ENCODE peak calls at places on chromosomes 16 and 17, in four cellular contexts. W is psoas muscle, K is upper lobe of right lung, O is HFF-Myc. E is an unnamed sample.

GRCh38 chr16:49986351-49987124 is 38.5 kb upstream of the CNEP1R1 start:
- DNase-seq in K (no peak), W (no peak), O (peak), E (no peak)

GRCh38 chr16:13448346-13448745 is 471.6 kb upstream of the ERCC4 start:
- DNase-seq in O (no peak), K (no peak), W (no peak), E (no peak)

GRCh38 chr16:57279780-57280638 is 4.5 kb downstream of the PLLP start:
- DNase-seq in K (no peak), O (no peak), W (no peak), E (no peak)

GRCh38 chr17:28405632-28406477 is at the start of gene SLC46A1:
- DNase-seq in K (peak), W (peak), O (no peak), E (no peak)

GRCh38 chr17:74833501-74834361 is 26.0 kb downstream of the GRIN2C start:
- DNase-seq in W (peak), K (no peak), O (no peak), E (no peak)

GRCh38 chr16:88977028-88977844 is at the start of gene CBFA2T3:
- DNase-seq in O (no peak), K (peak), W (peak), E (no peak)

GRCh38 chr16:30184430-30185140 is 1.2 kb downstream of the CORO1A start:
- DNase-seq in W (peak), K (peak), O (no peak), E (no peak)

GRCh38 chr16:85202631-85203461 is 90.6 kb upstream of the CIBAR2 start:
- DNase-seq in K (no peak), O (peak), W (peak), E (no peak)

GRCh38 chr17:39926588-39927100 is 757 bp downstream of the ORMDL3 start:
- DNase-seq in K (peak), W (no peak), O (no peak), E (peak)

GRCh38 chr16:4081577-4082021 is 34.6 kb downstream of the ADCY9 start:
- DNase-seq in O (no peak), W (no peak), K (no peak), E (peak)

GRCh38 chr16:74485916-74486315 is 64.6 kb upstream of the CLEC18B start:
- DNase-seq in K (no peak), O (no peak), W (no peak), E (no peak)

GRCh38 chr17:37642706-37643105 is 540 bp downstream of the DDX52 start:
- DNase-seq in O (no peak), K (no peak), W (no peak), E (peak)

GRCh38 chr16:8589293-8590160 is 784 bp downstream of the TMEM114 start:
- DNase-seq in W (no peak), K (no peak), O (no peak), E (no peak)

GRCh38 chr17:47990962-47991731 is 20.2 kb downstream of the CDK5RAP3 start:
- DNase-seq in O (no peak), K (no peak), W (no peak), E (peak)

GRCh38 chr16:88681709-88682451 is 4.4 kb downstream of the SNAI3 start:
- DNase-seq in W (peak), K (peak), O (no peak), E (peak)

GRCh38 chr17:81567191-81567590 is 15.0 kb upstream of the FAAP100 start:
- DNase-seq in K (no peak), O (no peak), W (no peak), E (no peak)

GRCh38 chr17:73545109-73545508 is 99.1 kb downstream of the SDK2 start:
- DNase-seq in W (no peak), K (no peak), O (no peak), E (no peak)

GRCh38 chr17:61402073-61402541 is 2.5 kb downstream of the TBX2 start:
- DNase-seq in O (no peak), K (peak), W (no peak), E (no peak)

GRCh38 chr16:28309811-28310311 is 17.5 kb downstream of the SBK1 start:
- DNase-seq in W (peak), K (peak), O (no peak), E (peak)

GRCh38 chr16:68951991-68952877 is 108.9 kb downstream of the TANGO6 start:
- DNase-seq in K (no peak), O (no peak), W (no peak), E (no peak)

GRCh38 chr17:67528751-67529436 is 151.8 kb downstream of the PITPNC1 start:
- DNase-seq in O (peak), W (peak), K (peak), E (no peak)

GRCh38 chr17:48162946-48163506 is 55.5 kb downstream of the SNX11 start:
- DNase-seq in W (no peak), K (no peak), O (no peak), E (no peak)

GRCh38 chr16:72637306-72637705 is 410.6 kb downstream of the ZFHX3 start:
- DNase-seq in W (no peak), O (peak), K (no peak), E (no peak)

GRCh38 chr17:80413771-80414507 is 1.0 kb upstream of the ENDOV start:
- DNase-seq in K (no peak), W (no peak), O (no peak), E (no peak)

GRCh38 chr17:49038544-49038943 is 41.4 kb downstream of the IGF2BP1 start:
- DNase-seq in K (no peak), W (no peak), O (no peak), E (no peak)

GRCh38 chr16:68629315-68629900 is 15.7 kb upstream of the CDH3 start:
- DNase-seq in K (no peak), O (no peak), W (no peak), E (peak)

GRCh38 chr17:63279498-63280230 is 166.4 kb downstream of the CYB561 start:
- DNase-seq in W (no peak), O (no peak), K (no peak), E (no peak)

GRCh38 chr17:46822388-46822921 is 4.0 kb upstream of the WNT3 start:
- DNase-seq in W (peak), K (peak), O (no peak), E (no peak)

GRCh38 chr17:46819906-46820351 is 1.4 kb upstream of the WNT3 start:
- DNase-seq in W (no peak), K (no peak), O (no peak), E (no peak)

GRCh38 chr17:46820592-46821450 is 2.3 kb upstream of the WNT3 start:
- DNase-seq in W (no peak), O (no peak), K (no peak), E (no peak)

GRCh38 chr17:46823657-46824056 is 5.2 kb upstream of the WNT3 start:
- DNase-seq in O (no peak), K (no peak), W (peak), E (no peak)

GRCh38 chr17:46821482-46822387 is 3.2 kb upstream of the WNT3 start:
- DNase-seq in O (no peak), W (peak), K (no peak), E (no peak)
- H3K4me3 ChIP-seq in O (no peak), W (no peak), K (no peak), E (no peak)

GRCh38 chr17:4340914-4341615 is 25.4 kb downstream of the UBE2G1 start:
- DNase-seq in O (no peak), K (no peak), W (no peak), E (no peak)

GRCh38 chr17:4344926-4345325 is 21.5 kb downstream of the UBE2G1 start:
- DNase-seq in O (no peak), K (no peak), W (no peak), E (no peak)

GRCh38 chr17:4345569-4345968 is 20.9 kb downstream of the UBE2G1 start:
- DNase-seq in W (no peak), O (no peak), K (no peak), E (no peak)

GRCh38 chr17:4341616-4341977 is 24.9 kb downstream of the UBE2G1 start:
- DNase-seq in K (no peak), O (no peak), W (no peak), E (no peak)

GRCh38 chr17:4342535-4342934 is 23.9 kb downstream of the UBE2G1 start:
- DNase-seq in K (no peak), O (no peak), W (no peak), E (no peak)
- H3K4me3 ChIP-seq in K (no peak), O (no peak), W (peak), E (no peak)

GRCh38 chr17:44279586-44280344 is 11.8 kb upstream of the SLC4A1 start:
- DNase-seq in K (peak), O (peak), W (peak), E (no peak)
- H3K4me3 ChIP-seq in K (no peak), O (no peak), W (no peak), E (no peak)

DNA sequence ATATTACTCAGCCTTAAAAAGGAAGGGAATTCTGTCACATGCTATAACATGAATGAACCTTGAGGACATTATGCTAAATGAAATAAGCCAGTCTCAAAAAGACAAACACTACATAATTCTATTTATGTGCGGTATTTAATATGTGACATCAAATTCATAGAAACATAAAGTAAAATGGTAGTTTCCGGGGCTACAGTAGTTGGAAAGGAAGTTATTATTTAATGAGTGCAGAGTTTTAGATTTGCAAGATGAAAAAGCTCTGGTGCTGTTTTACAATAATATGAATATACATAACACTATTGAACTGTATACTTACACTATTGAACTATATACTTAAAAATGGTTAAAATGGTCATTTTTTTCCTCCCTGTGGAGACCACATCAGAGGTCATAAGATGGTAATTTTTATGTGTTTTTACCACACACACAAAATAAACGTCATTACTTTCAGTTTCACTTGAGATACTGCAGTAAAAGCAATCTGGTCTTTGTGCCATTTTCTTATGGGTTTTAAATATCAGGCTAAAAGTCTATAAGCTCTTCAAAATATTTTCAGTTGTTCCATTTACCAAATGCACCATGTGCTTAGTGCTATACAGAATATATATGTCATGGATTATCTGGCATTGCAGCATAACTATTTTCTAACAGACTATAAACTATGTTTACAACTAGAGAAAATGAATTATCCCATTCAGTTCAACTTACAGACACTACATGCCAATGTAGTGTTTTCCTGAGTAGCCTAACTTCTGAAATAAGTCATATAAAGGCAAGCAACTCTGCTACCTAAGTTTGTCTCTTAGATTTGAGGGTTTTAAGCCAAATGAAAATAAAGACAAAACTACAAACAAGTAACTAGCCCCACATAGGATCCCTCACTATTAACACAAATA is 90.9 kb downstream of the SPAG9 start:
- DNase-seq in O (no peak), K (no peak), W (no peak), E (peak)
- H3K4me3 ChIP-seq in O (no peak), K (peak), W (peak), E (no peak)

DNA sequence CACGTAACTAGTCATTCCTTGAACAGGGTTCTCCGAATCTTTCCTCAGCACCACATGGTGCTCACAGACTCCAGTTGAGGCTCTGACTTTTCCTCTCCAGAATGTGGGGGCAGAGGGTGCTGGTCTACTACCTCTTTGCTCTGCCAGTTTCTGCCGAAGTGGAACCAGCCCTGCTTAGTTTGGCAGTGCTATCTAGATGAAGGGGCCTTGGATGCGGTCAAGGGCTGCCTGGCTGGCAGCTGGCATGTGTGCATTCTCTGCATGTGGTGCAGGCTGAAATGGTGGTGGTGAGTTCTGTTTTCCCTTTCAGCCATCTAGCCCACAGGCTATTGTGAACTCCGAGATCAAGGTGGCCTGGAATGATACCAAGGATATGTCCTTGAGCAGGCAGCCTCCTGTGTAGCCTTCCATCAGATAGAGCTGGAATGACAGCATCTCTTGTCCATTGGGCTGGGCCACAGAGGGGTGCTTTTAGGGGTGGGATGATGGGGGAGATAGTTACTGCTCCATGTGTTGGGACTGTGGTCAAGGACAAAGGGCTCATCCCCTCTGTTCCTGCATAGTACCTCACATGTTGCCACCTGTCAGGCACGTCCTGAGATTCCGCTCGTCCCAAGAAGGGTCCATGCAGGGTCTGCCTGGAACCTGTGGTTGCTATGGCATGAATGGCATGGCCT is 2.0 kb downstream of the DYNLL2 start:
- DNase-seq in K (no peak), W (no peak), O (no peak), E (no peak)
- H3K4me3 ChIP-seq in K (peak), W (peak), O (peak), E (peak)

GRCh38 chr17:57548421-57549385 is 196.4 kb downstream of the CCDC182 start:
- DNase-seq in K (no peak), O (no peak), W (no peak), E (no peak)
- H3K4me3 ChIP-seq in K (no peak), O (no peak), W (no peak), E (no peak)

GRCh38 chr17:65618516-65618915 is 57.1 kb upstream of the AXIN2 start:
- DNase-seq in K (no peak), W (no peak), O (no peak), E (no peak)

DNA sequence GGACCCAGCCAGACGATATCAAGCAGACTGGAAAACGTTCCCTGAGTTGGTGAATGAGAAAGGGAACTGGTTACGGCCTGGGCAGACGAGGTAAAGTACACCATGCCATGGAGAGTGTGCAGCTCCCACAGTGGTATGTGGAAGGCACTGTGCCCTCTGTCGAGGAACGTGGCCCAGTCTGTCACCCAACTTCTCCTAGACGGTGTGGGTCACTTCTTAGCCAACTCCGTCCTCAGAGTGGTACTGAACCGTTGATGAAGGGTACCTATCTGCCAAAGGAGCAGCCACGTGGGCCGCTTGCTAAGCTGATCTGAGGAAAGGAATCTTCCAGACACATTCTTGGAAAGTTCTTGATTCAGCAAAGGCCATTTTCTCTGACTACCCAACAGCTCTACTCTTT is 56.0 kb upstream of the AXIN2 start:
- DNase-seq in O (no peak), W (no peak), K (no peak), E (no peak)
- H3K4me3 ChIP-seq in O (no peak), W (no peak), K (no peak), E (no peak)